ENCODE peak calls at places on chromosomes 13 and 19, in nine cellular contexts. One of them, this sample, is unnamed.

GRCh38 chr13:46521921-46522691 is 30.9 kb upstream of the LRCH1 start:
- DNase-seq in hepatic stellate cell: no peak
- DNase-seq in retina: no peak
- DNase-seq in ascending aorta: no peak
- DNase-seq in activated naive CD8-positive, alpha-beta T cell treated with anti-CD3 and anti-CD28 coated beads, Interleukin-2, amount 50 U/mL, for 24 hours: no peak
- DNase-seq in KG1: no peak
- DNase-seq in renal cortical epithelial cell: no peak
- DNase-seq in right atrium auricular region: no peak
- DNase-seq in left ventricle myocardium inferior: no peak
- DNase-seq in this sample: no peak

GRCh38 chr19:6465006-6465405 is 935 bp downstream of the CRB3 start:
- DNase-seq in hepatic stellate cell: no peak
- DNase-seq in retina: no peak
- DNase-seq in ascending aorta: no peak
- DNase-seq in activated naive CD8-positive, alpha-beta T cell treated with anti-CD3 and anti-CD28 coated beads, Interleukin-2, amount 50 U/mL, for 24 hours: no peak
- DNase-seq in KG1: no peak
- DNase-seq in renal cortical epithelial cell: peak
- DNase-seq in right atrium auricular region: no peak
- DNase-seq in left ventricle myocardium inferior: no peak
- DNase-seq in this sample: no peak

GRCh38 chr19:55605637-55606470 is at the start of gene ZNF865:
- DNase-seq in hepatic stellate cell: peak
- DNase-seq in retina: peak
- DNase-seq in ascending aorta: no peak
- DNase-seq in activated naive CD8-positive, alpha-beta T cell treated with anti-CD3 and anti-CD28 coated beads, Interleukin-2, amount 50 U/mL, for 24 hours: peak
- DNase-seq in KG1: peak
- DNase-seq in renal cortical epithelial cell: peak
- DNase-seq in right atrium auricular region: peak
- DNase-seq in left ventricle myocardium inferior: peak
- DNase-seq in this sample: no peak

GRCh38 chr13:43300817-43301216 is 277.4 kb downstream of the DNAJC15 start:
- DNase-seq in hepatic stellate cell: no peak
- DNase-seq in retina: no peak
- DNase-seq in ascending aorta: no peak
- DNase-seq in activated naive CD8-positive, alpha-beta T cell treated with anti-CD3 and anti-CD28 coated beads, Interleukin-2, amount 50 U/mL, for 24 hours: no peak
- DNase-seq in KG1: no peak
- DNase-seq in renal cortical epithelial cell: no peak
- DNase-seq in right atrium auricular region: no peak
- DNase-seq in left ventricle myocardium inferior: no peak
- DNase-seq in this sample: no peak

GRCh38 chr13:100528820-100529219 is 59.8 kb downstream of the GGACT start:
- DNase-seq in hepatic stellate cell: no peak
- DNase-seq in retina: no peak
- DNase-seq in ascending aorta: no peak
- DNase-seq in activated naive CD8-positive, alpha-beta T cell treated with anti-CD3 and anti-CD28 coated beads, Interleukin-2, amount 50 U/mL, for 24 hours: no peak
- DNase-seq in KG1: no peak
- DNase-seq in renal cortical epithelial cell: no peak
- DNase-seq in right atrium auricular region: peak
- DNase-seq in left ventricle myocardium inferior: no peak
- DNase-seq in this sample: no peak

GRCh38 chr19:19040417-19040816 is 7.0 kb downstream of the ARMC6 start:
- DNase-seq in hepatic stellate cell: peak
- DNase-seq in retina: no peak
- DNase-seq in ascending aorta: peak
- DNase-seq in activated naive CD8-positive, alpha-beta T cell treated with anti-CD3 and anti-CD28 coated beads, Interleukin-2, amount 50 U/mL, for 24 hours: no peak
- DNase-seq in KG1: no peak
- DNase-seq in renal cortical epithelial cell: peak
- DNase-seq in right atrium auricular region: peak
- DNase-seq in left ventricle myocardium inferior: peak
- DNase-seq in this sample: no peak

GRCh38 chr13:110232756-110233155 is 74.2 kb downstream of the COL4A1 start:
- DNase-seq in hepatic stellate cell: no peak
- DNase-seq in retina: no peak
- DNase-seq in ascending aorta: no peak
- DNase-seq in activated naive CD8-positive, alpha-beta T cell treated with anti-CD3 and anti-CD28 coated beads, Interleukin-2, amount 50 U/mL, for 24 hours: no peak
- DNase-seq in KG1: no peak
- DNase-seq in renal cortical epithelial cell: no peak
- DNase-seq in right atrium auricular region: no peak
- DNase-seq in left ventricle myocardium inferior: no peak
- DNase-seq in this sample: peak

GRCh38 chr19:2769218-2769617 is 13.9 kb downstream of the SGTA start:
- DNase-seq in hepatic stellate cell: no peak
- DNase-seq in retina: no peak
- DNase-seq in ascending aorta: no peak
- DNase-seq in activated naive CD8-positive, alpha-beta T cell treated with anti-CD3 and anti-CD28 coated beads, Interleukin-2, amount 50 U/mL, for 24 hours: no peak
- DNase-seq in KG1: no peak
- DNase-seq in renal cortical epithelial cell: no peak
- DNase-seq in right atrium auricular region: no peak
- DNase-seq in left ventricle myocardium inferior: no peak
- DNase-seq in this sample: no peak

GRCh38 chr13:105341758-105342157 is 1193.7 kb downstream of the EFNB2 start:
- DNase-seq in hepatic stellate cell: no peak
- DNase-seq in retina: no peak
- DNase-seq in ascending aorta: no peak
- DNase-seq in activated naive CD8-positive, alpha-beta T cell treated with anti-CD3 and anti-CD28 coated beads, Interleukin-2, amount 50 U/mL, for 24 hours: no peak
- DNase-seq in KG1: no peak
- DNase-seq in renal cortical epithelial cell: no peak
- DNase-seq in right atrium auricular region: no peak
- DNase-seq in left ventricle myocardium inferior: no peak
- DNase-seq in this sample: no peak

GRCh38 chr13:110592670-110593069 is 22.7 kb upstream of the NAXD start:
- DNase-seq in hepatic stellate cell: no peak
- DNase-seq in retina: no peak
- DNase-seq in ascending aorta: no peak
- DNase-seq in activated naive CD8-positive, alpha-beta T cell treated with anti-CD3 and anti-CD28 coated beads, Interleukin-2, amount 50 U/mL, for 24 hours: no peak
- DNase-seq in KG1: no peak
- DNase-seq in renal cortical epithelial cell: no peak
- DNase-seq in right atrium auricular region: no peak
- DNase-seq in left ventricle myocardium inferior: no peak
- DNase-seq in this sample: no peak

GRCh38 chr19:17830567-17831418 is 9.5 kb upstream of the INSL3 start:
- DNase-seq in hepatic stellate cell: peak
- DNase-seq in retina: peak
- DNase-seq in ascending aorta: no peak
- DNase-seq in activated naive CD8-positive, alpha-beta T cell treated with anti-CD3 and anti-CD28 coated beads, Interleukin-2, amount 50 U/mL, for 24 hours: peak
- DNase-seq in KG1: no peak
- DNase-seq in renal cortical epithelial cell: peak
- DNase-seq in right atrium auricular region: no peak
- DNase-seq in left ventricle myocardium inferior: no peak
- DNase-seq in this sample: no peak

GRCh38 chr19:13234518-13234917 is 84.3 kb downstream of the IER2 start:
- DNase-seq in hepatic stellate cell: peak
- DNase-seq in retina: no peak
- DNase-seq in ascending aorta: no peak
- DNase-seq in activated naive CD8-positive, alpha-beta T cell treated with anti-CD3 and anti-CD28 coated beads, Interleukin-2, amount 50 U/mL, for 24 hours: peak
- DNase-seq in KG1: no peak
- DNase-seq in renal cortical epithelial cell: no peak
- DNase-seq in right atrium auricular region: no peak
- DNase-seq in left ventricle myocardium inferior: peak
- DNase-seq in this sample: no peak

GRCh38 chr19:37893845-37894575 is 12.4 kb downstream of the WDR87 start:
- DNase-seq in hepatic stellate cell: no peak
- DNase-seq in retina: no peak
- DNase-seq in ascending aorta: no peak
- DNase-seq in activated naive CD8-positive, alpha-beta T cell treated with anti-CD3 and anti-CD28 coated beads, Interleukin-2, amount 50 U/mL, for 24 hours: no peak
- DNase-seq in KG1: no peak
- DNase-seq in renal cortical epithelial cell: no peak
- DNase-seq in right atrium auricular region: no peak
- DNase-seq in left ventricle myocardium inferior: no peak
- DNase-seq in this sample: no peak

GRCh38 chr19:41327499-41328156 is 17.7 kb downstream of the CCDC97 start:
- DNase-seq in hepatic stellate cell: no peak
- DNase-seq in retina: no peak
- DNase-seq in ascending aorta: no peak
- DNase-seq in activated naive CD8-positive, alpha-beta T cell treated with anti-CD3 and anti-CD28 coated beads, Interleukin-2, amount 50 U/mL, for 24 hours: peak
- DNase-seq in KG1: peak
- DNase-seq in renal cortical epithelial cell: peak
- DNase-seq in right atrium auricular region: peak
- DNase-seq in left ventricle myocardium inferior: peak
- DNase-seq in this sample: no peak

GRCh38 chr13:54162069-54162468 is 1133.5 kb downstream of the OLFM4 start:
- DNase-seq in hepatic stellate cell: no peak
- DNase-seq in retina: no peak
- DNase-seq in ascending aorta: no peak
- DNase-seq in activated naive CD8-positive, alpha-beta T cell treated with anti-CD3 and anti-CD28 coated beads, Interleukin-2, amount 50 U/mL, for 24 hours: no peak
- DNase-seq in KG1: no peak
- DNase-seq in renal cortical epithelial cell: no peak
- DNase-seq in right atrium auricular region: no peak
- DNase-seq in left ventricle myocardium inferior: no peak
- DNase-seq in this sample: no peak

GRCh38 chr19:37218592-37218935 is 550 bp downstream of the ZNF383 start:
- DNase-seq in hepatic stellate cell: no peak
- DNase-seq in retina: no peak
- DNase-seq in ascending aorta: no peak
- DNase-seq in activated naive CD8-positive, alpha-beta T cell treated with anti-CD3 and anti-CD28 coated beads, Interleukin-2, amount 50 U/mL, for 24 hours: peak
- DNase-seq in KG1: no peak
- DNase-seq in renal cortical epithelial cell: peak
- DNase-seq in right atrium auricular region: no peak
- DNase-seq in left ventricle myocardium inferior: no peak
- DNase-seq in this sample: no peak

GRCh38 chr13:110226051-110226562 is 80.8 kb downstream of the COL4A1 start:
- DNase-seq in hepatic stellate cell: no peak
- DNase-seq in retina: no peak
- DNase-seq in ascending aorta: no peak
- DNase-seq in activated naive CD8-positive, alpha-beta T cell treated with anti-CD3 and anti-CD28 coated beads, Interleukin-2, amount 50 U/mL, for 24 hours: no peak
- DNase-seq in KG1: no peak
- DNase-seq in renal cortical epithelial cell: peak
- DNase-seq in right atrium auricular region: no peak
- DNase-seq in left ventricle myocardium inferior: no peak
- DNase-seq in this sample: no peak

GRCh38 chr19:15673176-15673654 is 328 bp downstream of the CYP4F12 start:
- DNase-seq in hepatic stellate cell: no peak
- DNase-seq in retina: no peak
- DNase-seq in ascending aorta: no peak
- DNase-seq in activated naive CD8-positive, alpha-beta T cell treated with anti-CD3 and anti-CD28 coated beads, Interleukin-2, amount 50 U/mL, for 24 hours: no peak
- DNase-seq in KG1: no peak
- DNase-seq in renal cortical epithelial cell: no peak
- DNase-seq in right atrium auricular region: no peak
- DNase-seq in left ventricle myocardium inferior: peak
- DNase-seq in this sample: no peak

GRCh38 chr19:38792250-38793111 is 3.5 kb downstream of the LGALS7B start:
- DNase-seq in hepatic stellate cell: no peak
- DNase-seq in retina: peak
- DNase-seq in ascending aorta: no peak
- DNase-seq in activated naive CD8-positive, alpha-beta T cell treated with anti-CD3 and anti-CD28 coated beads, Interleukin-2, amount 50 U/mL, for 24 hours: peak
- DNase-seq in KG1: no peak
- DNase-seq in renal cortical epithelial cell: no peak
- DNase-seq in right atrium auricular region: peak
- DNase-seq in left ventricle myocardium inferior: peak
- DNase-seq in this sample: no peak

GRCh38 chr13:30796132-30796832 is 60.9 kb downstream of the ALOX5AP start:
- DNase-seq in hepatic stellate cell: peak
- DNase-seq in retina: no peak
- DNase-seq in ascending aorta: no peak
- DNase-seq in activated naive CD8-positive, alpha-beta T cell treated with anti-CD3 and anti-CD28 coated beads, Interleukin-2, amount 50 U/mL, for 24 hours: no peak
- DNase-seq in KG1: no peak
- DNase-seq in renal cortical epithelial cell: peak
- DNase-seq in right atrium auricular region: no peak
- DNase-seq in left ventricle myocardium inferior: no peak
- DNase-seq in this sample: no peak

GRCh38 chr13:110559986-110560385 is 1.5 kb downstream of the RAB20 start:
- DNase-seq in hepatic stellate cell: no peak
- DNase-seq in retina: no peak
- DNase-seq in ascending aorta: no peak
- DNase-seq in activated naive CD8-positive, alpha-beta T cell treated with anti-CD3 and anti-CD28 coated beads, Interleukin-2, amount 50 U/mL, for 24 hours: no peak
- DNase-seq in KG1: no peak
- DNase-seq in renal cortical epithelial cell: no peak
- DNase-seq in right atrium auricular region: no peak
- DNase-seq in left ventricle myocardium inferior: no peak
- DNase-seq in this sample: no peak

GRCh38 chr13:109131698-109132257 is 502.4 kb downstream of the MYO16 start:
- DNase-seq in hepatic stellate cell: no peak
- DNase-seq in retina: no peak
- DNase-seq in ascending aorta: no peak
- DNase-seq in activated naive CD8-positive, alpha-beta T cell treated with anti-CD3 and anti-CD28 coated beads, Interleukin-2, amount 50 U/mL, for 24 hours: no peak
- DNase-seq in KG1: no peak
- DNase-seq in renal cortical epithelial cell: peak
- DNase-seq in right atrium auricular region: no peak
- DNase-seq in left ventricle myocardium inferior: no peak
- DNase-seq in this sample: no peak

GRCh38 chr19:32287811-32288227 is 57.6 kb upstream of the ZNF507 start:
- DNase-seq in hepatic stellate cell: peak
- DNase-seq in retina: peak
- DNase-seq in ascending aorta: no peak
- DNase-seq in activated naive CD8-positive, alpha-beta T cell treated with anti-CD3 and anti-CD28 coated beads, Interleukin-2, amount 50 U/mL, for 24 hours: peak
- DNase-seq in KG1: no peak
- DNase-seq in renal cortical epithelial cell: peak
- DNase-seq in right atrium auricular region: peak
- DNase-seq in left ventricle myocardium inferior: peak
- DNase-seq in this sample: no peak